ENCODE peak calls at places on chromosomes 4 and X, in eight cellular contexts. S, B, R, J, F, A, G and C are unnamed samples.

GRCh38 chrX:71870337-71871098 is 40.1 kb upstream of the NHSL2 start:
- DNase-seq in S (no peak), B (no peak), R (no peak), J (no peak), F (no peak), A (no peak), G (no peak), C (no peak)

GRCh38 chrX:10050481-10050880 is 83.3 kb downstream of the CLDN34 start:
- DNase-seq in S (peak; percentile 21), B (no peak), R (no peak), J (no peak), F (no peak), A (no peak), G (no peak), C (no peak)

GRCh38 chrX:8845060-8845459 is 43.9 kb upstream of the FAM9A start:
- DNase-seq in S (no peak), B (no peak), R (no peak), J (no peak), F (no peak), A (no peak), G (no peak), C (no peak)

GRCh38 chrX:1601768-1602085 is 10.3 kb downstream of the AKAP17A start:
- DNase-seq in S (no peak), B (no peak), R (no peak), J (no peak), F (no peak), A (no peak), G (no peak), C (no peak)

GRCh38 chr4:128333309-128334006 is 45.8 kb upstream of the PGRMC2 start:
- DNase-seq in S (no peak), B (no peak), R (no peak), J (no peak), F (no peak), A (no peak), G (no peak), C (no peak)

GRCh38 chrX:133258481-133258880 is 40.3 kb upstream of the TFDP3 start:
- DNase-seq in S (no peak), B (no peak), R (no peak), J (no peak), F (no peak), A (no peak), G (no peak), C (no peak)

GRCh38 chrX:3811331-3812311 is 98.2 kb upstream of the PRKX start:
- DNase-seq in S (peak; percentile 34), B (no peak), R (no peak), J (peak; percentile 63), F (peak; percentile 35), A (peak; percentile 53), G (peak; percentile 26), C (no peak)

GRCh38 chr4:83219344-83219990 is 65.1 kb downstream of the COQ2 start:
- DNase-seq in S (no peak), B (no peak), R (no peak), J (peak; percentile 54), F (no peak), A (peak; percentile 46), G (peak; percentile 67), C (no peak)

GRCh38 chrX:45056428-45057145 is 144.1 kb downstream of the DIPK2B start:
- DNase-seq in S (no peak), B (no peak), R (no peak), J (no peak), F (no peak), A (no peak), G (no peak), C (no peak)

GRCh38 chr4:37648084-37648817 is 37.9 kb downstream of the RELL1 start:
- DNase-seq in S (no peak), B (peak; percentile 71), R (no peak), J (no peak), F (no peak), A (no peak), G (no peak), C (no peak)

GRCh38 chr4:55947912-55948725 is 626 bp upstream of the CEP135 start:
- DNase-seq in S (no peak), B (no peak), R (peak; percentile 42), J (peak; percentile 75), F (peak; percentile 36), A (peak; percentile 70), G (peak; percentile 35), C (no peak)

GRCh38 chr4:176387571-176387970 is 67.8 kb downstream of the SPCS3 start:
- DNase-seq in S (no peak), B (no peak), R (no peak), J (no peak), F (no peak), A (no peak), G (no peak), C (no peak)

GRCh38 chrX:45322382-45322781 is 121.7 kb upstream of the DIPK2B start:
- DNase-seq in S (no peak), B (peak; percentile 64), R (no peak), J (no peak), F (no peak), A (no peak), G (no peak), C (no peak)

GRCh38 chr4:78776031-78776728 is at the start of gene BMP2K:
- DNase-seq in S (peak; percentile 14), B (peak; percentile 89), R (peak; percentile 85), J (peak; percentile 91), F (peak; percentile 80), A (peak; percentile 86), G (peak; percentile 78), C (no peak)

GRCh38 chr4:143178923-143179322 is 5.8 kb upstream of the USP38 start:
- DNase-seq in S (no peak), B (no peak), R (no peak), J (no peak), F (no peak), A (no peak), G (no peak), C (no peak)

GRCh38 chr4:117596917-117597316 is 437.4 kb upstream of the NDST3 start:
- DNase-seq in S (no peak), B (no peak), R (no peak), J (no peak), F (no peak), A (no peak), G (no peak), C (no peak)

GRCh38 chr4:24369630-24370029 is 214.7 kb downstream of the DHX15 start:
- DNase-seq in S (no peak), B (no peak), R (no peak), J (no peak), F (no peak), A (no peak), G (no peak), C (no peak)

GRCh38 chr4:176792348-176793059 is at the start of gene VEGFC:
- DNase-seq in S (peak; percentile 3), B (peak; percentile 72), R (peak; percentile 62), J (no peak), F (no peak), A (no peak), G (peak; percentile 22), C (no peak)

GRCh38 chr4:37981844-37982720 is 21.9 kb downstream of the PTTG2 start:
- DNase-seq in S (no peak), B (no peak), R (no peak), J (no peak), F (no peak), A (no peak), G (no peak), C (no peak)

GRCh38 chrX:138704101-138704500 is 7.4 kb downstream of the FGF13 start:
- DNase-seq in S (no peak), B (no peak), R (no peak), J (no peak), F (no peak), A (no peak), G (no peak), C (no peak)

GRCh38 chr4:138659041-138659565 is 356.5 kb upstream of the NOCT start:
- DNase-seq in S (no peak), B (no peak), R (no peak), J (no peak), F (no peak), A (no peak), G (no peak), C (no peak)

GRCh38 chrX:41265615-41266014 is 68.3 kb upstream of the DDX3X start:
- DNase-seq in S (no peak), B (peak; percentile 83), R (no peak), J (peak; percentile 49), F (peak; percentile 17), A (peak; percentile 39), G (peak; percentile 31), C (no peak)

GRCh38 chr4:60034371-60034770 is 1165.8 kb upstream of the ADGRL3 start:
- DNase-seq in S (no peak), B (no peak), R (no peak), J (no peak), F (no peak), A (no peak), G (no peak), C (no peak)

GRCh38 chrX:130170752-130171445 is 863 bp upstream of the RAB33A start:
- DNase-seq in S (peak; percentile 73), B (no peak), R (no peak), J (peak; percentile 44), F (peak; percentile 58), A (peak; percentile 56), G (peak; percentile 69), C (peak; percentile 96)

GRCh38 chr4:147822128-147822527 is 90.2 kb downstream of the ARHGAP10 start:
- DNase-seq in S (no peak), B (peak; percentile 94), R (no peak), J (no peak), F (no peak), A (no peak), G (no peak), C (no peak)

GRCh38 chrX:83630662-83631061 is 122.6 kb downstream of the POU3F4 start:
- DNase-seq in S (no peak), B (no peak), R (no peak), J (no peak), F (no peak), A (no peak), G (no peak), C (no peak)

GRCh38 chrX:9534686-9535085 is 69.8 kb downstream of the TBL1X start:
- DNase-seq in S (no peak), B (no peak), R (no peak), J (no peak), F (no peak), A (no peak), G (no peak), C (no peak)

GRCh38 chr4:168498259-168498658 is 1.4 kb downstream of the PALLD start:
- DNase-seq in S (no peak), B (no peak), R (no peak), J (no peak), F (no peak), A (no peak), G (no peak), C (no peak)

GRCh38 chr4:156558365-156559025 is 413.1 kb downstream of the PDGFC start:
- DNase-seq in S (no peak), B (no peak), R (no peak), J (no peak), F (no peak), A (no peak), G (no peak), C (no peak)

GRCh38 chr4:40194602-40195161 is 2.1 kb upstream of the RHOH start:
- DNase-seq in S (no peak), B (no peak), R (no peak), J (peak; percentile 78), F (no peak), A (peak; percentile 44), G (no peak), C (no peak)

GRCh38 chr4:128653514-128654420 is 155.7 kb upstream of the JADE1 start:
- DNase-seq in S (no peak), B (peak; percentile 88), R (peak; percentile 59), J (no peak), F (no peak), A (no peak), G (no peak), C (no peak)

GRCh38 chr4:11904117-11904535 is 475.4 kb upstream of the HS3ST1 start:
- DNase-seq in S (no peak), B (no peak), R (no peak), J (no peak), F (no peak), A (no peak), G (no peak), C (no peak)

GRCh38 chrX:113473418-113473817 is 632.8 kb upstream of the AMOT start:
- DNase-seq in S (no peak), B (no peak), R (no peak), J (no peak), F (no peak), A (no peak), G (no peak), C (no peak)

GRCh38 chr4:184375027-184375426 is 99.3 kb downstream of the IRF2 start:
- DNase-seq in S (no peak), B (no peak), R (no peak), J (no peak), F (no peak), A (no peak), G (no peak), C (no peak)